ENCODE peak calls at places on chromosome 10, in seven cellular contexts. Q, A, O, Y, S, W and F are unnamed samples.

GRCh38 chr10:110870823-110871235 is 899 bp upstream of the PDCD4 start:
- DNase-seq in Y (no peak), W (no peak), Q (peak), S (no peak), A (no peak), O (no peak), F (no peak)

GRCh38 chr10:132446661-132447445 is 49.9 kb downstream of the PWWP2B start:
- DNase-seq in A (peak), Y (peak), Q (peak), W (no peak), O (peak), S (peak), F (no peak)

GRCh38 chr10:132593900-132594876 is 56.6 kb downstream of the INPP5A start:
- DNase-seq in A (no peak), Y (no peak), S (no peak), W (no peak), Q (no peak), O (no peak), F (no peak)

GRCh38 chr10:78860260-78860914 is 208.4 kb upstream of the ZMIZ1 start:
- DNase-seq in A (no peak), S (no peak), Y (no peak), Q (no peak), W (no peak), O (no peak), F (no peak)

GRCh38 chr10:96919785-96920425 is 87.8 kb downstream of the LCOR start:
- DNase-seq in A (no peak), Q (no peak), W (no peak), O (no peak), S (peak), Y (no peak), F (no peak)

GRCh38 chr10:51501396-51501795 is 198.0 kb downstream of the CSTF2T start:
- DNase-seq in S (no peak), Q (peak), W (no peak), A (peak), O (no peak), Y (no peak), F (no peak)

GRCh38 chr10:80421369-80422220 is 13.2 kb downstream of the PRXL2A start:
- DNase-seq in O (no peak), Y (no peak), S (no peak), Q (no peak), A (no peak), W (no peak), F (no peak)

GRCh38 chr10:96588060-96588554 is 1.3 kb upstream of the TM9SF3 start:
- DNase-seq in Q (no peak), S (peak), Y (no peak), A (no peak), O (no peak), W (no peak), F (no peak)

GRCh38 chr10:53808677-53809076 is 992.4 kb downstream of the PCDH15 start:
- DNase-seq in Q (no peak), O (no peak), Y (no peak), A (no peak), W (no peak), S (no peak), F (no peak)

GRCh38 chr10:119412244-119412750 is 130.2 kb downstream of the RGS10 start:
- DNase-seq in A (peak), S (no peak), Q (peak), Y (no peak), W (peak), O (no peak), F (no peak)

GRCh38 chr10:22252801-22253577 is 35.2 kb upstream of the EBLN1 start:
- DNase-seq in Y (peak), O (no peak), W (peak), Q (peak), S (no peak), A (peak), F (no peak)

GRCh38 chr10:73838827-73839226 is 27.4 kb upstream of the NDST2 start:
- DNase-seq in Q (peak), W (no peak), A (peak), O (no peak), Y (no peak), S (no peak), F (no peak)

GRCh38 chr10:119403927-119404326 is 138.6 kb downstream of the RGS10 start:
- DNase-seq in W (no peak), Q (no peak), Y (no peak), S (no peak), O (no peak), A (no peak), F (no peak)

GRCh38 chr10:68231106-68231901 is 609 bp downstream of the ATOH7 start:
- DNase-seq in Q (peak), A (peak), Y (peak), O (peak), W (peak), S (peak), F (peak)

GRCh38 chr10:112532053-112532658 is 85.1 kb downstream of the VTI1A start:
- DNase-seq in A (no peak), Y (no peak), W (no peak), O (no peak), Q (no peak), S (peak), F (no peak)

GRCh38 chr10:89659185-89660131 is 14.4 kb upstream of the PANK1 start:
- DNase-seq in A (peak), Q (peak), O (no peak), S (no peak), W (no peak), Y (no peak), F (peak)

GRCh38 chr10:14010083-14010551 is 320.6 kb downstream of the FRMD4A start:
- DNase-seq in A (peak), S (peak), Y (no peak), O (no peak), Q (peak), W (no peak), F (no peak)

GRCh38 chr10:119933179-119933578 is 40.6 kb downstream of the SEC23IP start:
- DNase-seq in O (no peak), A (no peak), Q (no peak), Y (no peak), W (peak), S (peak), F (no peak)

GRCh38 chr10:68327889-68328786 is 3.7 kb upstream of the HNRNPH3 start:
- DNase-seq in S (peak), O (peak), Y (no peak), Q (peak), A (peak), W (peak), F (peak)

GRCh38 chr10:117541405-117541908 is 1.1 kb upstream of the EMX2 start:
- DNase-seq in A (peak), Y (no peak), Q (peak), W (no peak), S (no peak), O (no peak), F (peak)

GRCh38 chr10:124152139-124152780 is 58.9 kb upstream of the CHST15 start:
- DNase-seq in Q (peak), O (peak), S (peak), A (peak), Y (no peak), W (no peak), F (peak)

GRCh38 chr10:91343010-91343409 is 67.1 kb upstream of the HECTD2 start:
- DNase-seq in W (no peak), O (no peak), A (no peak), Y (no peak), Q (no peak), S (no peak), F (no peak)

GRCh38 chr10:114577133-114577532 is 80.9 kb downstream of the ABLIM1 start:
- DNase-seq in A (peak), W (no peak), Q (peak), S (no peak), Y (no peak), O (no peak), F (peak)

GRCh38 chr10:24207781-24208611 is 942 bp upstream of the KIAA1217 start:
- DNase-seq in S (peak), A (no peak), W (no peak), Q (no peak), O (peak), Y (no peak), F (no peak)

GRCh38 chr10:77670817-77671443 is 33.3 kb upstream of the KCNMA1 start:
- DNase-seq in W (no peak), Y (no peak), S (no peak), Q (no peak), A (no peak), O (no peak), F (no peak)

GRCh38 chr10:84549368-84549767 is 221.0 kb downstream of the CCSER2 start:
- DNase-seq in W (no peak), S (no peak), Y (no peak), O (no peak), A (no peak), Q (no peak), F (no peak)

GRCh38 chr10:112000466-112000865 is 183.1 kb downstream of the GPAM start:
- DNase-seq in Q (peak), Y (no peak), W (no peak), O (no peak), S (no peak), A (peak), F (peak)

GRCh38 chr10:131737543-131738395 is 163.0 kb upstream of the PPP2R2D start:
- DNase-seq in S (no peak), O (no peak), Q (no peak), A (no peak), W (no peak), Y (no peak), F (no peak)

GRCh38 chr10:78777466-78778256 is 291.1 kb upstream of the ZMIZ1 start:
- DNase-seq in A (peak), W (peak), Q (peak), S (no peak), Y (no peak), O (no peak), F (no peak)

GRCh38 chr10:93541402-93542357 is 24.8 kb upstream of the FFAR4 start:
- DNase-seq in A (peak), S (no peak), W (peak), Q (peak), O (peak), Y (no peak), F (no peak)

GRCh38 chr10:24882047-24882698 is 70.2 kb downstream of the PRTFDC1 start:
- DNase-seq in W (no peak), Y (peak), Q (peak), A (peak), O (no peak), S (no peak), F (no peak)

GRCh38 chr10:124491105-124491504 is 29.5 kb downstream of the LHPP start:
- DNase-seq in A (no peak), W (no peak), O (no peak), S (no peak), Q (no peak), Y (no peak), F (no peak)